ENCODE peak calls at places on chromosomes 1 and 21, in five cellular contexts. P is vagina, N is left ventricle myocardium inferior, Y is ovary, B is HAP-1. D is an unnamed sample. For H3K36me3 and H3K27me3, the result is how much of the 10 kb centered on the place peaks cover.

GRCh38 chr1:7407547-7407895 is 363.6 kb upstream of the VAMP3 start:
- DNase-seq in B (no peak), Y (no peak), N (no peak), P (no peak), D (no peak)

GRCh38 chr1:73327180-73327793 is 870.7 kb downstream of the LRRIQ3 start:
- DNase-seq in P (no peak), Y (no peak), B (no peak), N (no peak), D (no peak)

GRCh38 chr1:166197597-166197996 is 30.8 kb upstream of the FAM78B start:
- DNase-seq in Y (no peak), P (no peak), N (no peak), B (no peak), D (no peak)

GRCh38 chr21:40635336-40635735 is 211.6 kb downstream of the DSCAM start:
- DNase-seq in B (no peak), P (no peak), Y (no peak), N (no peak), D (no peak)

GRCh38 chr1:228367798-228368791 is 38.5 kb downstream of the TRIM11 start:
- DNase-seq in P (no peak), B (no peak), Y (no peak), N (no peak), D (peak)

GRCh38 chr1:173220157-173220556 is 13.0 kb upstream of the TNFSF4 start:
- DNase-seq in B (no peak), P (no peak), N (no peak), Y (no peak), D (no peak)

GRCh38 chr1:234368320-234369032 is 4.8 kb upstream of the COA6 start:
- DNase-seq in N (no peak), B (no peak), P (no peak), Y (no peak), D (no peak)

GRCh38 chr1:220222939-220223338 is 49.3 kb downstream of the RAB3GAP2 start:
- DNase-seq in Y (no peak), P (no peak), B (no peak), N (no peak), D (no peak)

GRCh38 chr1:90728656-90729257 is 11.7 kb upstream of the BARHL2 start:
- DNase-seq in N (no peak), P (no peak), B (no peak), Y (no peak), D (no peak)

GRCh38 chr1:162003061-162003824 is 20.4 kb downstream of the OLFML2B start:
- DNase-seq in Y (no peak), B (no peak), P (no peak), N (no peak), D (peak)

GRCh38 chr21:31117046-31117916 is 79.0 kb upstream of the KRTAP19-8 start:
- DNase-seq in P (no peak), N (no peak), Y (no peak), B (no peak), D (no peak)

GRCh38 chr21:39088831-39089380 is 94.3 kb downstream of the PSMG1 start:
- DNase-seq in B (no peak), Y (no peak), P (peak), N (no peak), D (no peak)

GRCh38 chr21:33360871-33361602 is 36.3 kb downstream of the IFNAR1 start:
- DNase-seq in Y (peak), N (peak), B (peak), P (no peak), D (peak)
- H3K4me3 ChIP-seq in Y (no peak), N (peak), B (peak), P (no peak), D (peak)

GRCh38 chr1:1393428-1393827 is 5.7 kb downstream of the CCNL2 start:
- DNase-seq in B (no peak), P (no peak), Y (no peak), N (no peak), D (peak)
- H3K36me3 ChIP-seq in B (half or more), P (under half), Y (under half), N (half or more), D (half or more)

GRCh38 chr1:37362990-37363389 is 111.4 kb upstream of the ZC3H12A start:
- DNase-seq in P (no peak), B (no peak), N (no peak), Y (no peak), D (no peak)

GRCh38 chr1:37362569-37362968 is 111.8 kb upstream of the ZC3H12A start:
- DNase-seq in P (no peak), B (no peak), N (no peak), Y (no peak), D (no peak)

GRCh38 chr1:37354876-37355275 is 119.5 kb upstream of the ZC3H12A start:
- DNase-seq in N (no peak), B (no peak), P (no peak), Y (no peak), D (no peak)

GRCh38 chr1:37360011-37360410 is 114.4 kb upstream of the ZC3H12A start:
- DNase-seq in N (no peak), Y (no peak), P (no peak), B (no peak), D (no peak)

GRCh38 chr1:37358992-37359391 is 115.4 kb upstream of the ZC3H12A start:
- DNase-seq in N (no peak), B (no peak), Y (no peak), P (no peak), D (no peak)
- H3K27me3 ChIP-seq in N (half or more), B (under half), Y (under half), P (under half), D (half or more)

DNA sequence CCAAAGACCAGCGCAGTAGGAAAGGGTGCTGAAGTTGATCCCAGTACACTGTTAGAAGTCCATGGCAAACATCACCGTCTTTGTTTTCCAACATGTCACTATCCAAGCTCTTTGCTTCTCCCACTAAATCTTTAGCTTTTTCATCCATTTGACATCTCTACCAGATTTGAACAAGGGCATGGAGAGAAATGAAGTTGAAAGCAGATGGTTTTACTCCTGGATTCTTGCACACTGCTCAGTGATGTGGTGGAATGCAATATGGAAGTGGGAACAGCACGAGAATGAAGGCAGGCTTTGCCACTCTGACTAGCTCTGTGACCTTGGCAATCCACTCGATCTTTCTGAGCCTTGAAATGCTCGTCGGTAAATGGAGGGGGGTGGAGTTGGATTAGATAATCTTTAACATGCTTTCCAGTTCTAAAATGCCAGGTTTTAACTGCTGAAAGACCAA is 20.4 kb downstream of the DSTYK start:
- DNase-seq in B (no peak), Y (no peak), N (no peak), P (no peak), D (no peak)
- H3K4me3 ChIP-seq in B (no peak), Y (no peak), N (no peak), P (no peak), D (no peak)